ENCODE peak calls at places on chromosomes 13 and 19, in nine cellular contexts. R is fibroblast of pulmonary artery, H is dorsolateral prefrontal cortex, X is NCI-H1930, I is GM06990, M is AG08396, T is midbrain, F is amniotic stem cell, E is breast epithelium. S is an unnamed sample.

GRCh38 chr13:40440990-40441820 is 225.2 kb downstream of the FOXO1 start:
- DNase-seq in R (peak; percentile 45), H (peak; percentile 66), X (no peak), I (no peak), M (peak; percentile 31), T (peak; percentile 67), F (no peak), E (peak; percentile 66), S (peak; percentile 75)

GRCh38 chr13:29693297-29693945 is 97.9 kb upstream of the SLC7A1 start:
- DNase-seq in R (no peak), H (no peak), X (no peak), I (no peak), M (no peak), T (no peak), F (no peak), E (peak; percentile 82), S (no peak)

GRCh38 chr13:105059786-105060185 is 1475.7 kb downstream of the EFNB2 start:
- DNase-seq in R (no peak), H (no peak), X (no peak), I (no peak), M (no peak), T (no peak), F (no peak), E (no peak), S (no peak)

GRCh38 chr13:86856996-86857395 is 814.2 kb upstream of the SLITRK5 start:
- DNase-seq in R (no peak), H (no peak), X (no peak), I (no peak), M (no peak), T (no peak), F (no peak), E (no peak), S (no peak)

GRCh38 chr19:4867534-4868285 is at the start of gene PLIN3:
- DNase-seq in R (peak; percentile 96), H (peak; percentile 94), X (peak; percentile 34), I (peak; percentile 94), M (peak; percentile 100), T (peak; percentile 95), F (peak; percentile 93), E (peak; percentile 97), S (peak; percentile 74)

GRCh38 chr19:10520652-10521318 is 3.5 kb upstream of the S1PR5 start:
- DNase-seq in R (no peak), H (no peak), X (no peak), I (no peak), M (no peak), T (no peak), F (no peak), E (peak; percentile 53), S (no peak)

GRCh38 chr13:75376792-75377402 is 105.1 kb downstream of the TBC1D4 start:
- DNase-seq in R (no peak), H (no peak), X (no peak), I (no peak), M (no peak), T (no peak), F (no peak), E (no peak), S (no peak)

GRCh38 chr19:10760268-10760944 is 42.5 kb downstream of the DNM2 start:
- DNase-seq in R (no peak), H (no peak), X (no peak), I (peak; percentile 49), M (no peak), T (no peak), F (no peak), E (no peak), S (no peak)

GRCh38 chr19:18438331-18439024 is 545 bp upstream of the ISYNA1 start:
- DNase-seq in R (peak; percentile 81), H (no peak), X (no peak), I (no peak), M (no peak), T (no peak), F (no peak), E (peak; percentile 50), S (no peak)

GRCh38 chr13:36746051-36746450 is 72.2 kb downstream of the SERTM1 start:
- DNase-seq in R (no peak), H (no peak), X (no peak), I (no peak), M (no peak), T (no peak), F (no peak), E (no peak), S (no peak)

GRCh38 chr13:79776538-79776937 is 295.6 kb downstream of the NDFIP2 start:
- DNase-seq in R (no peak), H (no peak), X (peak; percentile 67), I (no peak), M (no peak), T (no peak), F (peak; percentile 7), E (no peak), S (no peak)

GRCh38 chr13:109918179-109918651 is 131.8 kb upstream of the IRS2 start:
- DNase-seq in R (no peak), H (no peak), X (no peak), I (no peak), M (no peak), T (peak; percentile 14), F (no peak), E (no peak), S (no peak)

GRCh38 chr19:1815605-1816529 is 3.8 kb upstream of the ATP8B3 start:
- DNase-seq in R (no peak), H (no peak), X (no peak), I (no peak), M (no peak), T (no peak), F (no peak), E (no peak), S (no peak)

GRCh38 chr13:41762796-41763195 is 198.1 kb downstream of the VWA8 start:
- DNase-seq in R (no peak), H (no peak), X (no peak), I (no peak), M (no peak), T (no peak), F (no peak), E (no peak), S (no peak)

GRCh38 chr19:15448778-15449619 is 757 bp downstream of the WIZ start:
- DNase-seq in R (peak; percentile 40), H (no peak), X (no peak), I (peak; percentile 38), M (no peak), T (no peak), F (no peak), E (no peak), S (no peak)